ENCODE peak calls at places on chromosomes 1 and 21, in ten cellular contexts. P is fibroblast of lung; B is nephron progenitor cell; L is AG10803; J is bronchial epithelial cell; X is brain microvascular endothelial cell; Y is cardiac muscle cell; C is MCF 10A; G is CD8-positive, alpha-beta T cell; R is A549. S is an unnamed sample.

GRCh38 chr1:8671313-8671917 is 146.0 kb downstream of the RERE start:
- DNase-seq in R (peak; percentile 61), X (peak; percentile 57), G (no peak), L (peak; percentile 75), B (peak; percentile 16), P (peak; percentile 62), C (peak; percentile 76), Y (peak; percentile 91), J (peak; percentile 64), S (no peak)

GRCh38 chr21:34668803-34669148 is at the start of gene CLIC6:
- DNase-seq in P (no peak), X (no peak), C (no peak), J (no peak), B (peak; percentile 40), L (no peak), G (no peak), Y (no peak), R (no peak), S (peak; percentile 30)

GRCh38 chr1:225454067-225454618 is 26.3 kb upstream of the LBR start:
- DNase-seq in R (peak; percentile 71), J (peak; percentile 89), G (no peak), P (no peak), Y (no peak), B (no peak), X (no peak), L (no peak), C (peak; percentile 97), S (no peak)

GRCh38 chr1:94535879-94536278 is 5.7 kb downstream of the F3 start:
- DNase-seq in C (no peak), R (no peak), L (peak; percentile 39), X (no peak), B (no peak), G (no peak), Y (peak; percentile 51), J (peak; percentile 32), P (peak; percentile 54), S (no peak)

GRCh38 chr1:6472391-6472790 is 6.4 kb upstream of the TNFRSF25 start:
- DNase-seq in R (no peak), B (no peak), C (no peak), X (no peak), P (no peak), G (no peak), J (no peak), Y (no peak), L (no peak), S (no peak)

GRCh38 chr1:44305962-44306422 is 49.1 kb downstream of the ERI3 start:
- DNase-seq in B (no peak), Y (no peak), J (no peak), R (no peak), P (no peak), L (no peak), G (no peak), X (no peak), C (no peak), S (no peak)

GRCh38 chr21:46158666-46159300 is 3.4 kb upstream of the FTCD start:
- DNase-seq in X (no peak), B (no peak), G (no peak), R (no peak), L (no peak), C (no peak), J (no peak), P (no peak), Y (no peak), S (no peak)

GRCh38 chr1:227161470-227161869 is 156.8 kb downstream of the CDC42BPA start:
- DNase-seq in Y (no peak), L (no peak), G (no peak), R (no peak), X (no peak), B (no peak), J (no peak), P (no peak), C (no peak), S (no peak)

GRCh38 chr1:156149374-156150106 is 3.8 kb upstream of the SEMA4A start:
- DNase-seq in B (peak; percentile 61), Y (no peak), C (no peak), X (no peak), R (no peak), J (no peak), G (no peak), L (no peak), P (no peak), S (no peak)

GRCh38 chr1:182015360-182015759 is 46.2 kb downstream of the ZNF648 start:
- DNase-seq in L (no peak), C (no peak), X (no peak), G (no peak), J (no peak), B (no peak), P (no peak), R (peak; percentile 25), Y (no peak), S (no peak)
- TF ChIP-seq CTCF in L (no peak), C (no peak), X (no peak), G (no peak), J (peak; percentile 9), B (no peak), P (no peak), R (peak; percentile 10), Y (no peak), S (no peak)

DNA sequence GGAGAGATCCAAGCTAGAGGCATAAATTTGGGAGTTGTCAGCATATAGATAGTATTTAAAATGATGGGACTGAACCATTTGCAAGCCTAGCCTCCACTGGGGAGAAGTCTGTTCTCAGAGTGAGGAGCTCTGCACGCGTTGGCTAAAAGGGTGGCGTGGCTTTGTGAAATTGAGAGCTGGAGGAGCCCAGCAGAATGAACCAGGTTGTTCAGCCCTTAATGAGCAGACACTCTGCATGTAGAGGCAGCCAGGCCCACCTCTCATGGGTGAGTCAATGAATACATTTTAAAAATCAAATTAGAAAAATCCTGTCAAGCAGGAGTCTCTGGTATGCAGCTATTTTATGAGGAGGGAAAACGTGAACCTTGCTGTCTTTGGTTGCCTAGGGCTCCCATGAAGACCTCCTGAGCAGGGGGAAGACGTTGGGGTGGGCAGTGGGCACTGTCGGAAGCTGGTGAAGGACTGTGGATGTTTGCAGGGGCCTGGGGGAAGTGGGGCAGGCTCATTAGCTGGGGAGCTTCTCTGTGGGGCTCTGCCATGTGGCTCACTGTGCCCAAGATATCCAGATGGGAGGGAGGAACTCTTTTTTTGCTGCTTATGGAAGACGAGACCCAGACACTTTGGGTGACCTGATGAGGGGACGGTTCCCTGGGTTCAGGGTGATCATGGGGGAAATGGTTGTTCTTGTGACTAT is 18.8 kb downstream of the TMCC2 start:
- DNase-seq in G (no peak), Y (no peak), B (no peak), C (no peak), R (no peak), X (no peak), L (no peak), J (no peak), P (no peak), S (no peak)
- TF ChIP-seq CTCF in G (no peak), Y (no peak), B (no peak), C (no peak), R (no peak), X (no peak), L (no peak), J (no peak), P (no peak), S (no peak)

DNA sequence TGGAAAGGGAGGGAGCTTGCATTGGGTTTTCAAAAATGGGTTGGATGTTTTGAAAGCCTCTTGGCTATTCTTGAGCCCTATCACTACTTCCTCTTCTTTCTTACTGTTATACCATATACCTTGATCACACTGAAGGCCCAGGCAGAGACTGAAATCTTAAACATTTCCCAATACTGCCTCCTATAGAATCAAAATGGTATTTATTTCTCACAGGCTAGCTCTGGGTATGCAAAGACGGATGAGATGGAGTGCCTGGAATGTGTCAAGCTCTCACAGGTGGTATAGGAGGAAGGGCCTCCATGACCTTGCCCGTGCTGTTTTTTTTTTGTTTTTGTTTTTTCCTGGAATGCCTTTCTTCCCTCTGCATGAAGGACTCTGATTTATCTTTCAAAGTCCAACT is 268.4 kb upstream of the USP24 start:
- DNase-seq in P (no peak), J (no peak), X (no peak), B (no peak), G (no peak), R (no peak), Y (no peak), C (no peak), L (no peak), S (no peak)
- TF ChIP-seq CTCF in P (no peak), J (no peak), X (no peak), B (no peak), G (no peak), R (no peak), Y (no peak), C (no peak), L (no peak), S (no peak)

GRCh38 chr1:25439287-25439686 is 8.6 kb downstream of the MACO1 start:
- DNase-seq in P (no peak), Y (no peak), L (no peak), J (no peak), R (no peak), X (no peak), G (no peak), B (no peak), C (no peak), S (no peak)

GRCh38 chr1:25437672-25438071 is 7.0 kb downstream of the MACO1 start:
- DNase-seq in Y (no peak), B (no peak), R (no peak), X (no peak), P (no peak), C (no peak), L (no peak), J (no peak), G (no peak), S (no peak)

GRCh38 chr1:25447547-25447946 is 16.9 kb downstream of the MACO1 start:
- DNase-seq in Y (no peak), G (no peak), L (no peak), R (no peak), C (no peak), J (no peak), X (no peak), B (no peak), P (peak; percentile 36), S (no peak)

GRCh38 chr1:25443030-25443699 is 12.5 kb downstream of the MACO1 start:
- DNase-seq in C (no peak), X (no peak), L (no peak), J (peak; percentile 62), B (no peak), P (no peak), Y (no peak), R (no peak), G (no peak), S (no peak)

DNA sequence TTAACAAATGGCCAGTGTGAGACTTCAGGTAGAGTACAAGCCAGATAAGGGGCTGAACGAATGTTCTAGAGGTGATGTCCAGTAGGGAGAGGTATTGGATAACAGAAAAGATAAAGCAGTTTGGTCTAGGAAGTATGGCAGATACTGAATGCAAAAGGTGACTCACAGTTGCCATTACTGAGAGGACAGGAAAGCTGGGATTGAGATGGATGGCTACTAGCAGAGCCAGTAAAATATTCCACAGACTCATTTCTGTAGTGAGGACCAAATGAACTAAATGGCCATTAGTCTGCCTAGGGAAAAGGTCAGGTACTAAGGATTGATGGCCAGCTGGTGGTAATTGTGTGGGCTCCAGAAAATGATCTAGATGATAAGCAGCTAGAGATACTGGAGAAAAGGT is 11.5 kb downstream of the MACO1 start:
- DNase-seq in C (peak; percentile 14), R (peak; percentile 3), B (no peak), G (no peak), J (peak; percentile 44), X (peak; percentile 12), Y (no peak), L (no peak), P (peak; percentile 79), S (no peak)
- TF ChIP-seq CTCF in C (no peak), R (no peak), B (no peak), G (no peak), J (no peak), X (peak; percentile 7), Y (no peak), L (no peak), P (no peak), S (no peak)

GRCh38 chr21:36630485-36631206 is 68.3 kb upstream of the SIM2 start:
- DNase-seq in P (peak; percentile 15), J (peak; percentile 23), X (peak; percentile 33), L (peak; percentile 32), G (peak; percentile 38), B (peak; percentile 83), C (peak; percentile 71), Y (peak; percentile 62), R (peak; percentile 60), S (peak; percentile 84)
- TF ChIP-seq CTCF in P (peak; percentile 56), J (peak; percentile 70), X (peak; percentile 86), L (peak; percentile 73), G (peak; percentile 54), B (peak; percentile 76), C (peak; percentile 86), Y (peak; percentile 79), R (peak; percentile 62), S (peak; percentile 93)

S was measured in glutamatergic neuron.